ENCODE peak calls at places on chromosomes 16 and 17, in four cellular contexts. R, N, B and Y are unnamed samples.

GRCh38 chr16:51542856-51543510 is 391.9 kb upstream of the SALL1 start:
- DNase-seq in N (no peak), R (no peak), B (no peak), Y (no peak)

GRCh38 chr17:82392209-82392920 is 20.8 kb downstream of the UTS2R start:
- DNase-seq in B (no peak), N (no peak), R (peak; percentile 2), Y (no peak)

GRCh38 chr17:57404073-57404472 is 147.8 kb downstream of the MSI2 start:
- DNase-seq in B (no peak), N (no peak), R (no peak), Y (peak; percentile 13)

GRCh38 chr17:60641810-60642220 is 35.8 kb upstream of the BCAS3 start:
- DNase-seq in N (peak; percentile 85), B (no peak), R (peak; percentile 91), Y (peak; percentile 77)

GRCh38 chr16:81703177-81704155 is 75.6 kb upstream of the PLCG2 start:
- DNase-seq in B (no peak), N (peak; percentile 88), R (peak; percentile 63), Y (peak; percentile 53)

GRCh38 chr16:89921699-89922476 is 1.3 kb upstream of the TUBB3 start:
- DNase-seq in R (peak; percentile 95), B (peak; percentile 71), N (peak; percentile 96), Y (no peak)

GRCh38 chr16:58768145-58768544 is 34.0 kb upstream of the GOT2 start:
- DNase-seq in R (no peak), B (no peak), N (no peak), Y (no peak)

GRCh38 chr16:78352184-78352583 is 252.7 kb downstream of the WWOX start:
- DNase-seq in N (no peak), B (no peak), R (no peak), Y (no peak)

GRCh38 chr16:84315422-84315821 is 20.7 kb downstream of the WFDC1 start:
- DNase-seq in N (no peak), R (no peak), B (no peak), Y (no peak)

GRCh38 chr16:31700530-31701388 is 172.8 kb upstream of the ZNF267 start:
- DNase-seq in B (no peak), R (peak; percentile 93), N (no peak), Y (peak; percentile 92)

GRCh38 chr17:75707096-75707720 is 14.1 kb upstream of the ITGB4 start:
- DNase-seq in R (no peak), B (no peak), N (peak; percentile 36), Y (no peak)

GRCh38 chr16:81831722-81832126 is 52.6 kb downstream of the PLCG2 start:
- DNase-seq in R (no peak), B (no peak), N (no peak), Y (peak; percentile 39)

GRCh38 chr16:67645397-67646121 is 615 bp downstream of the CARMIL2 start:
- DNase-seq in N (no peak), B (no peak), R (no peak), Y (no peak)

GRCh38 chr16:56999409-57000270 is 10.3 kb downstream of the NLRC5 start:
- DNase-seq in N (no peak), B (no peak), R (no peak), Y (no peak)

GRCh38 chr17:49501496-49501895 is 6.4 kb downstream of the NGFR start:
- DNase-seq in N (no peak), R (no peak), B (no peak), Y (no peak)

GRCh38 chr16:4505356-4506153 is 29.4 kb downstream of the HMOX2 start:
- DNase-seq in B (no peak), N (no peak), R (no peak), Y (peak; percentile 64)

GRCh38 chr17:77503916-77504651 is 363.3 kb downstream of the SEC14L1 start:
- DNase-seq in R (peak; percentile 7), B (no peak), N (no peak), Y (no peak)

GRCh38 chr16:87725596-87726235 is 40.1 kb downstream of the KLHDC4 start:
- DNase-seq in B (no peak), R (no peak), N (no peak), Y (no peak)

GRCh38 chr17:1000597-1001490 is 3.9 kb downstream of the TIMM22 start:
- DNase-seq in N (peak; percentile 87), B (no peak), R (peak; percentile 42), Y (no peak)

GRCh38 chr17:82084373-82085030 is 13.5 kb downstream of the FASN start:
- DNase-seq in B (no peak), R (no peak), N (no peak), Y (no peak)